ENCODE peak calls at places on chromosomes 13 and 19, in ten cellular contexts. Y, T, Q, P, R, M, H, Z, I and W are unnamed samples.

GRCh38 chr13:99542788-99543406 is 41.6 kb downstream of the TM9SF2 start:
- DNase-seq in Y (no peak), I (no peak), R (no peak), P (no peak), Z (no peak), M (no peak), Q (no peak), H (no peak), T (no peak), W (no peak)

GRCh38 chr19:2469102-2469914 is 6.6 kb upstream of the GADD45B start:
- DNase-seq in M (no peak), Z (no peak), Y (peak), I (no peak), R (peak), P (peak), T (no peak), H (peak), Q (no peak), W (no peak)

GRCh38 chr13:98978280-98978679 is 416 bp upstream of the DOCK9 start:
- DNase-seq in I (no peak), Y (peak), Z (no peak), M (peak), Q (no peak), R (peak), T (no peak), P (peak), H (peak), W (no peak)

GRCh38 chr19:14450168-14450874 is 17.2 kb downstream of the PKN1 start:
- DNase-seq in Y (no peak), I (no peak), T (peak), H (no peak), P (no peak), Q (no peak), R (peak), M (peak), Z (peak), W (peak)

GRCh38 chr19:41705393-41706174 is 2.8 kb upstream of the CEACAM5 start:
- DNase-seq in T (peak), I (peak), M (peak), H (no peak), R (peak), Y (no peak), Z (peak), Q (no peak), P (no peak), W (peak)

GRCh38 chr19:40588110-40588854 is 11.6 kb downstream of the SHKBP1 start:
- DNase-seq in P (no peak), Z (no peak), Y (no peak), R (peak), M (no peak), H (peak), I (no peak), Q (no peak), T (no peak), W (no peak)

GRCh38 chr19:7874080-7874856 is at the start of gene PRR36:
- DNase-seq in Y (no peak), R (peak), Z (peak), T (peak), H (no peak), I (no peak), Q (peak), P (no peak), M (peak), W (peak)

GRCh38 chr13:61148691-61149332 is 266.8 kb downstream of the PCDH20 start:
- DNase-seq in M (no peak), R (no peak), Z (no peak), Y (no peak), Q (no peak), H (no peak), I (no peak), T (peak), P (no peak), W (no peak)

GRCh38 chr13:45807520-45808099 is 43.9 kb downstream of the SIAH3 start:
- DNase-seq in I (no peak), T (peak), H (peak), R (peak), Q (no peak), Y (peak), P (peak), M (no peak), Z (peak), W (no peak)

GRCh38 chr13:105920375-105920774 is 615.1 kb downstream of the EFNB2 start:
- DNase-seq in M (no peak), R (no peak), Z (no peak), H (peak), P (peak), Q (no peak), I (no peak), T (peak), Y (peak), W (no peak)

GRCh38 chr13:46119883-46120614 is 15.2 kb upstream of the CPB2 start:
- DNase-seq in H (peak), Q (no peak), P (no peak), R (peak), T (no peak), I (no peak), Y (no peak), M (no peak), Z (no peak), W (no peak)

GRCh38 chr19:19655641-19656343 is 7.7 kb downstream of the ATP13A1 start:
- DNase-seq in P (no peak), M (no peak), T (no peak), Q (no peak), H (no peak), Z (no peak), R (no peak), I (no peak), Y (no peak), W (no peak)

GRCh38 chr19:13154911-13155471 is 4.8 kb downstream of the IER2 start:
- DNase-seq in R (peak), Q (peak), M (peak), T (peak), Z (peak), I (peak), H (peak), P (no peak), Y (peak), W (peak)

GRCh38 chr19:23823952-23824389 is 65.3 kb upstream of the ZNF681 start:
- DNase-seq in Z (peak), H (no peak), Q (no peak), I (no peak), M (no peak), P (no peak), R (no peak), Y (no peak), T (peak), W (no peak)

GRCh38 chr19:34461375-34462100 is 20.0 kb upstream of the WTIP start:
- DNase-seq in Q (no peak), R (no peak), I (no peak), M (no peak), Z (no peak), Y (peak), H (peak), T (no peak), P (no peak), W (no peak)

GRCh38 chr13:67880916-67881315 is 650.8 kb upstream of the PCDH9 start:
- DNase-seq in T (no peak), H (peak), Q (no peak), Z (no peak), R (no peak), Y (no peak), P (no peak), I (no peak), M (no peak), W (no peak)

GRCh38 chr13:90403330-90404082 is 944.0 kb upstream of the MIR17HG start:
- DNase-seq in H (no peak), I (no peak), T (no peak), P (no peak), M (no peak), Y (no peak), Q (no peak), Z (no peak), R (no peak), W (no peak)

GRCh38 chr13:20672772-20673171 is 30.7 kb upstream of the IL17D start:
- DNase-seq in H (no peak), M (no peak), T (no peak), R (no peak), Y (peak), P (no peak), I (no peak), Q (no peak), Z (no peak), W (no peak)

GRCh38 chr13:110944121-110944967 is 29.5 kb upstream of the ANKRD10 start:
- DNase-seq in M (no peak), H (peak), I (no peak), Y (peak), R (peak), Q (no peak), P (peak), Z (peak), T (peak), W (peak)

GRCh38 chr19:12837225-12837624 is 1.1 kb upstream of the MAST1 start:
- DNase-seq in R (no peak), P (peak), I (no peak), H (no peak), M (no peak), Y (no peak), Q (no peak), Z (no peak), T (no peak), W (no peak)

GRCh38 chr13:79485014-79485441 is 4.1 kb downstream of the NDFIP2 start:
- DNase-seq in M (peak), H (peak), R (peak), Y (peak), Z (no peak), T (no peak), P (peak), Q (no peak), I (peak), W (no peak)

GRCh38 chr13:50358221-50358620 is 343.0 kb downstream of the KCNRG start:
- DNase-seq in Q (no peak), T (no peak), P (no peak), Z (no peak), M (no peak), I (no peak), R (no peak), Y (no peak), H (peak), W (no peak)

GRCh38 chr19:4449022-4449825 is 8.4 kb downstream of the UBXN6 start:
- DNase-seq in T (no peak), I (peak), Y (no peak), R (no peak), P (no peak), H (no peak), Q (no peak), M (no peak), Z (no peak), W (no peak)

GRCh38 chr13:95603887-95604533 is 40.5 kb downstream of the DZIP1 start:
- DNase-seq in I (peak), H (peak), Y (no peak), Z (no peak), M (peak), T (no peak), P (no peak), R (peak), Q (no peak), W (no peak)

GRCh38 chr13:32636711-32637110 is 50.5 kb downstream of the PDS5B start:
- DNase-seq in R (no peak), H (no peak), Z (no peak), Y (no peak), M (no peak), P (no peak), I (no peak), Q (no peak), T (peak), W (no peak)

GRCh38 chr19:16465239-16465638 is 6.5 kb downstream of the EPS15L1 start:
- DNase-seq in R (no peak), P (no peak), T (no peak), Q (no peak), I (no peak), Z (no peak), H (no peak), M (no peak), Y (no peak), W (no peak)

GRCh38 chr13:26011996-26012688 is 39.7 kb downstream of the SHISA2 start:
- DNase-seq in I (no peak), H (no peak), M (no peak), T (no peak), P (no peak), Y (no peak), Q (no peak), Z (no peak), R (no peak), W (no peak)

GRCh38 chr13:44273991-44274810 is 99.4 kb upstream of the SERP2 start:
- DNase-seq in T (no peak), R (no peak), M (no peak), P (no peak), H (peak), Q (no peak), I (no peak), Z (no peak), Y (peak), W (no peak)

GRCh38 chr19:47658431-47659383 is 49.8 kb downstream of the BICRA start:
- DNase-seq in R (no peak), I (no peak), Z (no peak), Y (no peak), T (no peak), P (no peak), M (no peak), H (peak), Q (no peak), W (no peak)

GRCh38 chr13:88000239-88000638 is 329.1 kb downstream of the SLITRK5 start:
- DNase-seq in Q (no peak), P (no peak), I (no peak), H (no peak), M (no peak), Z (no peak), Y (peak), R (no peak), T (no peak), W (no peak)

GRCh38 chr19:2574971-2575630 is 99.2 kb downstream of the GADD45B start:
- DNase-seq in M (no peak), P (no peak), I (no peak), R (no peak), Q (no peak), Z (no peak), H (no peak), T (no peak), Y (no peak), W (no peak)

GRCh38 chr19:35298561-35298972 is 6.6 kb downstream of the MAG start:
- DNase-seq in Z (no peak), I (no peak), Y (no peak), P (no peak), R (no peak), Q (no peak), M (no peak), H (no peak), T (no peak), W (no peak)

GRCh38 chr13:24264976-24265375 is 44.4 kb upstream of the C1QTNF9 start:
- DNase-seq in M (no peak), Z (no peak), Y (no peak), Q (no peak), I (no peak), R (no peak), T (no peak), H (no peak), P (no peak), W (no peak)

GRCh38 chr13:33058816-33059215 is 42.6 kb downstream of the KL start:
- DNase-seq in I (no peak), P (no peak), H (no peak), Q (no peak), Y (no peak), Z (no peak), T (no peak), R (no peak), M (no peak), W (no peak)

GRCh38 chr19:28669804-28670203 is 543.1 kb downstream of the UQCRFS1 start:
- DNase-seq in I (no peak), M (no peak), T (no peak), Y (no peak), R (no peak), Q (no peak), H (no peak), Z (no peak), P (no peak), W (no peak)

GRCh38 chr19:15378529-15379082 is 981 bp downstream of the AKAP8 start:
- DNase-seq in Y (peak), T (peak), H (peak), R (peak), I (peak), Z (peak), M (no peak), Q (no peak), P (peak), W (peak)

GRCh38 chr19:5498817-5499535 is 43.8 kb downstream of the ZNRF4 start:
- DNase-seq in I (no peak), P (no peak), Q (no peak), R (no peak), Y (no peak), Z (no peak), M (no peak), H (no peak), T (peak), W (peak)

GRCh38 chr13:92224052-92224821 is 825.8 kb downstream of the GPC5 start:
- DNase-seq in Q (no peak), P (peak), I (no peak), Z (no peak), R (no peak), Y (peak), T (no peak), M (no peak), H (peak), W (no peak)

GRCh38 chr13:47672982-47673670 is 327.9 kb downstream of the SUCLA2 start:
- DNase-seq in I (no peak), R (no peak), T (no peak), P (no peak), H (peak), Y (peak), Q (no peak), Z (no peak), M (no peak), W (no peak)

GRCh38 chr13:104006625-104007061 is 940.4 kb upstream of the SLC10A2 start:
- DNase-seq in R (no peak), Y (no peak), Z (no peak), Q (no peak), T (no peak), M (no peak), H (peak), I (no peak), P (no peak), W (no peak)
- TF ChIP-seq CTCF in R (no peak), Y (no peak), Z (no peak), Q (no peak), T (no peak), M (no peak), H (no peak), I (no peak), P (no peak), W (no peak)

DNA sequence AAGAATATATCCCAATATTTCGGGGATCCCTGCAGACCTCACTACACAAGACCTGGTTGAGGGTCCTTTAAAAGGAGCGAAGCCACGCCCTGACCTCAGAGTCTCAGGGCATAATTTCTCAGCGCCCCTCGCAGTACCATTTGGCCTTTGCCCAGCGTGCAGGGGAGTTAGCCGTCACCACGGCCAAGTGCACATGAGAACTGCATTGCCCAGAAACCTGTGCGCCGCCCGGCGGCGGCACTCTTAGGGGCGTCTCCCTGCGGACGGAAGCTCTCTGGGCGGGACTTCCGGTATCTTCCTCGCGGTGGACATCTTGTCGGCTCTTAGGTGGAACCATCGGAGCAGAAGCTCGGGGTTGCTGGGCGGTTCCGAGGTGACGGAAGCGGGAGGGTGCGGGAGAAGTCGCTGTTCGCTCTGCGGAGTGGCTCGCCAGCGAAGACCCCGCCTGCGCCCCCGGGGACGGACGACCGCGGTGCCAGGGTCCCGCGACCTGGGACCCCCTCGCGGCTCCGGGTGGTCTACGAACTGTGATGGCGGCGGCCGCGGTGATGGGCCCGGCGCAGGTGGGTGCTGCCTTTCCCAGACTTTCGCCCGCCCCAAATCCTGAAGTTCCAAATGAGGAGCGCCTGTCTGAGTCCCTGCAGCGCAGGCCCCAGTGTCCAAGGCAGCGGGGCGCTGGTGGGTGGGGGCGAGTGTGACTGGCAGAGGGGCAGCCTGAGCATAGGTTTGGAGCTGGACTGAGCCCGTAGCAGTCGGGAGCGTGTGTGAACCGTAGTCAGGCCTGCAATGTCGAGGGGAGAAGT is at the start of gene ZNF134:
- DNase-seq in T (peak), Y (peak), I (peak), Z (peak), Q (peak), H (peak), R (peak), P (peak), M (peak), W (peak)
- TF ChIP-seq CTCF in T (no peak), Y (peak), I (peak), Z (no peak), Q (peak), H (peak), R (peak), P (peak), M (no peak), W (no peak)

GRCh38 chr19:51786651-51787494 is 8.1 kb upstream of the FPR3 start:
- DNase-seq in T (no peak), I (no peak), R (no peak), Z (no peak), Y (no peak), H (no peak), P (no peak), Q (no peak), M (no peak), W (no peak)

GRCh38 chr19:51784922-51785690 is 9.9 kb upstream of the FPR3 start:
- DNase-seq in Q (no peak), T (no peak), M (no peak), H (no peak), Z (no peak), R (no peak), Y (peak), P (peak), I (no peak), W (no peak)

GRCh38 chr19:51784109-51784785 is 10.7 kb upstream of the FPR3 start:
- DNase-seq in T (no peak), H (no peak), P (no peak), I (no peak), Z (no peak), Y (no peak), Q (no peak), R (no peak), M (no peak), W (no peak)

GRCh38 chr19:51779703-51780102 is 15.3 kb upstream of the FPR3 start:
- DNase-seq in T (no peak), Y (no peak), Z (no peak), P (no peak), R (no peak), Q (no peak), H (no peak), M (no peak), I (no peak), W (no peak)

DNA sequence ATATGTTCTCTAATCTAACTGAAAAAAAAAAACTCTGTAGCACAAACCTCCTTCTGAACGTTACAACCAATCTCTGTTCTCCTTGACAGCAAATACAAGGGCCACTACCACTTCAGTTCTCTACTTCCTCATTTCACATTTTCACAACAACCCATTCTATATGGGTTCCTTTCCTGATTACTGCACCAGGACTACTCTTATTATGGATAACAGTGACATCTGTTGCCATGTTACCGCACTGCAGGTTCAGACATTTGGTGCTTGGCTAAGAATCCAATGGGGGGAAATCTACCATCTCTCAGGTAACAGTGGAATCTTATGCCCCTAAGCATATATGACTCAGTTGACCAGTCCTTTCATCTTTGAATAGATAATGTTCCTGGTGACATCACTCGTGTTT is 11.6 kb upstream of the FPR3 start:
- DNase-seq in M (no peak), H (no peak), Z (peak), P (no peak), I (no peak), R (no peak), T (no peak), Y (peak), Q (no peak), W (no peak)
- TF ChIP-seq CTCF in M (peak), H (peak), Z (no peak), P (peak), I (no peak), R (peak), T (peak), Y (peak), Q (peak), W (no peak)

GRCh38 chr13:53206455-53206854 is 177.8 kb downstream of the OLFM4 start:
- DNase-seq in P (no peak), H (no peak), Q (no peak), Y (no peak), R (no peak), M (no peak), Z (no peak), T (no peak), I (no peak), W (no peak)
- TF ChIP-seq CTCF in P (peak), H (peak), Q (peak), Y (peak), R (peak), M (peak), Z (peak), T (peak), I (peak), W (peak)

GRCh38 chr19:18586311-18586710 is 2.3 kb upstream of the REX1BD start:
- DNase-seq in P (no peak), T (no peak), H (no peak), M (no peak), Q (no peak), Z (no peak), R (no peak), Y (no peak), I (no peak), W (no peak)
- TF ChIP-seq CTCF in P (peak), T (no peak), H (no peak), M (no peak), Q (no peak), Z (no peak), R (no peak), Y (no peak), I (no peak), W (no peak)

GRCh38 chr13:36476661-36477060 is 44.4 kb downstream of the CCNA1 start:
- DNase-seq in M (no peak), Z (no peak), H (no peak), R (no peak), Y (no peak), T (no peak), Q (no peak), P (no peak), I (no peak), W (no peak)

GRCh38 chr13:36480726-36481485 is 48.6 kb downstream of the CCNA1 start:
- DNase-seq in Y (no peak), T (no peak), H (no peak), R (no peak), P (no peak), I (no peak), M (no peak), Q (no peak), Z (no peak), W (no peak)

GRCh38 chr13:36475468-36475867 is 43.2 kb downstream of the CCNA1 start:
- DNase-seq in M (no peak), P (no peak), Z (no peak), Q (no peak), Y (no peak), H (no peak), R (peak), I (no peak), T (peak), W (no peak)
- TF ChIP-seq CTCF in M (peak), P (peak), Z (no peak), Q (no peak), Y (peak), H (peak), R (peak), I (no peak), T (peak), W (no peak)